ENCODE peak calls at places on chromosome 4, in ten cellular contexts. One of them, this sample, is unnamed.

GRCh38 chr4:82247171-82247570 is 126.6 kb downstream of the HNRNPD start:
- DNase-seq in activated naive CD4-positive, alpha-beta T cell treated with anti-CD3 and anti-CD28 coated beads, Interleukin-2, amount 50 U/mL, for 72 hours: no peak
- DNase-seq in breast epithelium: no peak
- DNase-seq in Calu3: no peak
- DNase-seq in NCI-H2171: no peak
- DNase-seq in GM12865: no peak
- DNase-seq in stimulated activated CD8-positive, alpha-beta memory T cell treated with anti-CD3 and anti-CD28 coated beads, Interleukin-4, amount 100 ng/mL, for 1 hour: no peak
- DNase-seq in GM18507: no peak
- DNase-seq in NCI-H510A: no peak
- DNase-seq in stimulated activated naive CD4-positive, alpha-beta T cell: no peak
- DNase-seq in this sample: no peak

GRCh38 chr4:144575181-144575580 is 70.8 kb upstream of the HHIP start:
- DNase-seq in activated naive CD4-positive, alpha-beta T cell treated with anti-CD3 and anti-CD28 coated beads, Interleukin-2, amount 50 U/mL, for 72 hours: no peak
- DNase-seq in breast epithelium: no peak
- DNase-seq in Calu3: no peak
- DNase-seq in NCI-H2171: peak; percentile 1
- DNase-seq in GM12865: peak; percentile 40
- DNase-seq in stimulated activated CD8-positive, alpha-beta memory T cell treated with anti-CD3 and anti-CD28 coated beads, Interleukin-4, amount 100 ng/mL, for 1 hour: no peak
- DNase-seq in GM18507: no peak
- DNase-seq in NCI-H510A: no peak
- DNase-seq in stimulated activated naive CD4-positive, alpha-beta T cell: no peak
- DNase-seq in this sample: peak; percentile 70

GRCh38 chr4:40251366-40251765 is 54.5 kb downstream of the RHOH start:
- DNase-seq in activated naive CD4-positive, alpha-beta T cell treated with anti-CD3 and anti-CD28 coated beads, Interleukin-2, amount 50 U/mL, for 72 hours: no peak
- DNase-seq in breast epithelium: no peak
- DNase-seq in Calu3: no peak
- DNase-seq in NCI-H2171: no peak
- DNase-seq in GM12865: no peak
- DNase-seq in stimulated activated CD8-positive, alpha-beta memory T cell treated with anti-CD3 and anti-CD28 coated beads, Interleukin-4, amount 100 ng/mL, for 1 hour: no peak
- DNase-seq in GM18507: no peak
- DNase-seq in NCI-H510A: no peak
- DNase-seq in stimulated activated naive CD4-positive, alpha-beta T cell: no peak
- DNase-seq in this sample: no peak

GRCh38 chr4:81781824-81782223 is 310.1 kb upstream of the RASGEF1B start:
- DNase-seq in activated naive CD4-positive, alpha-beta T cell treated with anti-CD3 and anti-CD28 coated beads, Interleukin-2, amount 50 U/mL, for 72 hours: no peak
- DNase-seq in breast epithelium: no peak
- DNase-seq in Calu3: no peak
- DNase-seq in NCI-H2171: no peak
- DNase-seq in GM12865: no peak
- DNase-seq in stimulated activated CD8-positive, alpha-beta memory T cell treated with anti-CD3 and anti-CD28 coated beads, Interleukin-4, amount 100 ng/mL, for 1 hour: no peak
- DNase-seq in GM18507: no peak
- DNase-seq in NCI-H510A: no peak
- DNase-seq in stimulated activated naive CD4-positive, alpha-beta T cell: no peak
- DNase-seq in this sample: no peak

GRCh38 chr4:1345905-1346780 is 865 bp upstream of the UVSSA start:
- DNase-seq in activated naive CD4-positive, alpha-beta T cell treated with anti-CD3 and anti-CD28 coated beads, Interleukin-2, amount 50 U/mL, for 72 hours: peak; percentile 50
- DNase-seq in breast epithelium: peak; percentile 68
- DNase-seq in Calu3: peak; percentile 17
- DNase-seq in NCI-H2171: no peak
- DNase-seq in GM12865: peak; percentile 40
- DNase-seq in stimulated activated CD8-positive, alpha-beta memory T cell treated with anti-CD3 and anti-CD28 coated beads, Interleukin-4, amount 100 ng/mL, for 1 hour: no peak
- DNase-seq in GM18507: no peak
- DNase-seq in NCI-H510A: no peak
- DNase-seq in stimulated activated naive CD4-positive, alpha-beta T cell: peak; percentile 64
- DNase-seq in this sample: peak; percentile 37

GRCh38 chr4:128583753-128584712 is 225.5 kb upstream of the JADE1 start:
- DNase-seq in activated naive CD4-positive, alpha-beta T cell treated with anti-CD3 and anti-CD28 coated beads, Interleukin-2, amount 50 U/mL, for 72 hours: no peak
- DNase-seq in breast epithelium: no peak
- DNase-seq in Calu3: no peak
- DNase-seq in NCI-H2171: no peak
- DNase-seq in GM12865: no peak
- DNase-seq in stimulated activated CD8-positive, alpha-beta memory T cell treated with anti-CD3 and anti-CD28 coated beads, Interleukin-4, amount 100 ng/mL, for 1 hour: no peak
- DNase-seq in GM18507: no peak
- DNase-seq in NCI-H510A: peak; percentile 40
- DNase-seq in stimulated activated naive CD4-positive, alpha-beta T cell: no peak
- DNase-seq in this sample: peak; percentile 47

GRCh38 chr4:42401171-42401570 is 3.9 kb downstream of the SHISA3 start:
- DNase-seq in activated naive CD4-positive, alpha-beta T cell treated with anti-CD3 and anti-CD28 coated beads, Interleukin-2, amount 50 U/mL, for 72 hours: no peak
- DNase-seq in breast epithelium: no peak
- DNase-seq in Calu3: no peak
- DNase-seq in NCI-H2171: peak; percentile 0
- DNase-seq in GM12865: no peak
- DNase-seq in stimulated activated CD8-positive, alpha-beta memory T cell treated with anti-CD3 and anti-CD28 coated beads, Interleukin-4, amount 100 ng/mL, for 1 hour: no peak
- DNase-seq in GM18507: no peak
- DNase-seq in NCI-H510A: no peak
- DNase-seq in stimulated activated naive CD4-positive, alpha-beta T cell: no peak
- DNase-seq in this sample: no peak

GRCh38 chr4:186901850-186902249 is 178.2 kb upstream of the FAT1 start:
- DNase-seq in activated naive CD4-positive, alpha-beta T cell treated with anti-CD3 and anti-CD28 coated beads, Interleukin-2, amount 50 U/mL, for 72 hours: no peak
- DNase-seq in breast epithelium: no peak
- DNase-seq in Calu3: no peak
- DNase-seq in NCI-H2171: no peak
- DNase-seq in GM12865: no peak
- DNase-seq in stimulated activated CD8-positive, alpha-beta memory T cell treated with anti-CD3 and anti-CD28 coated beads, Interleukin-4, amount 100 ng/mL, for 1 hour: no peak
- DNase-seq in GM18507: no peak
- DNase-seq in NCI-H510A: no peak
- DNase-seq in stimulated activated naive CD4-positive, alpha-beta T cell: no peak
- DNase-seq in this sample: no peak

GRCh38 chr4:87949961-87950360 is 25.6 kb upstream of the SPP1 start:
- DNase-seq in activated naive CD4-positive, alpha-beta T cell treated with anti-CD3 and anti-CD28 coated beads, Interleukin-2, amount 50 U/mL, for 72 hours: no peak
- DNase-seq in breast epithelium: no peak
- DNase-seq in Calu3: peak; percentile 40
- DNase-seq in NCI-H2171: no peak
- DNase-seq in GM12865: no peak
- DNase-seq in stimulated activated CD8-positive, alpha-beta memory T cell treated with anti-CD3 and anti-CD28 coated beads, Interleukin-4, amount 100 ng/mL, for 1 hour: no peak
- DNase-seq in GM18507: no peak
- DNase-seq in NCI-H510A: no peak
- DNase-seq in stimulated activated naive CD4-positive, alpha-beta T cell: no peak
- DNase-seq in this sample: no peak

GRCh38 chr4:72951628-72952027 is 117.9 kb downstream of the COX18 start:
- DNase-seq in activated naive CD4-positive, alpha-beta T cell treated with anti-CD3 and anti-CD28 coated beads, Interleukin-2, amount 50 U/mL, for 72 hours: no peak
- DNase-seq in breast epithelium: no peak
- DNase-seq in Calu3: no peak
- DNase-seq in NCI-H2171: no peak
- DNase-seq in GM12865: no peak
- DNase-seq in stimulated activated CD8-positive, alpha-beta memory T cell treated with anti-CD3 and anti-CD28 coated beads, Interleukin-4, amount 100 ng/mL, for 1 hour: no peak
- DNase-seq in GM18507: no peak
- DNase-seq in NCI-H510A: no peak
- DNase-seq in stimulated activated naive CD4-positive, alpha-beta T cell: no peak
- DNase-seq in this sample: no peak

GRCh38 chr4:151443777-151444176 is 34.8 kb downstream of the FHIP1A start:
- DNase-seq in activated naive CD4-positive, alpha-beta T cell treated with anti-CD3 and anti-CD28 coated beads, Interleukin-2, amount 50 U/mL, for 72 hours: no peak
- DNase-seq in breast epithelium: no peak
- DNase-seq in Calu3: no peak
- DNase-seq in NCI-H2171: no peak
- DNase-seq in GM12865: no peak
- DNase-seq in stimulated activated CD8-positive, alpha-beta memory T cell treated with anti-CD3 and anti-CD28 coated beads, Interleukin-4, amount 100 ng/mL, for 1 hour: no peak
- DNase-seq in GM18507: no peak
- DNase-seq in NCI-H510A: no peak
- DNase-seq in stimulated activated naive CD4-positive, alpha-beta T cell: no peak
- DNase-seq in this sample: no peak

GRCh38 chr4:168574581-168575295 is 77.9 kb downstream of the PALLD start:
- DNase-seq in activated naive CD4-positive, alpha-beta T cell treated with anti-CD3 and anti-CD28 coated beads, Interleukin-2, amount 50 U/mL, for 72 hours: no peak
- DNase-seq in breast epithelium: no peak
- DNase-seq in Calu3: no peak
- DNase-seq in NCI-H2171: no peak
- DNase-seq in GM12865: no peak
- DNase-seq in stimulated activated CD8-positive, alpha-beta memory T cell treated with anti-CD3 and anti-CD28 coated beads, Interleukin-4, amount 100 ng/mL, for 1 hour: no peak
- DNase-seq in GM18507: no peak
- DNase-seq in NCI-H510A: no peak
- DNase-seq in stimulated activated naive CD4-positive, alpha-beta T cell: no peak
- DNase-seq in this sample: no peak

GRCh38 chr4:69458184-69458826 is 37.4 kb downstream of the UGT2B4 start:
- DNase-seq in activated naive CD4-positive, alpha-beta T cell treated with anti-CD3 and anti-CD28 coated beads, Interleukin-2, amount 50 U/mL, for 72 hours: no peak
- DNase-seq in breast epithelium: no peak
- DNase-seq in Calu3: no peak
- DNase-seq in NCI-H2171: no peak
- DNase-seq in GM12865: no peak
- DNase-seq in stimulated activated CD8-positive, alpha-beta memory T cell treated with anti-CD3 and anti-CD28 coated beads, Interleukin-4, amount 100 ng/mL, for 1 hour: no peak
- DNase-seq in GM18507: no peak
- DNase-seq in NCI-H510A: no peak
- DNase-seq in stimulated activated naive CD4-positive, alpha-beta T cell: no peak
- DNase-seq in this sample: no peak

GRCh38 chr4:121656269-121656641 is 40.5 kb downstream of the ANXA5 start:
- DNase-seq in activated naive CD4-positive, alpha-beta T cell treated with anti-CD3 and anti-CD28 coated beads, Interleukin-2, amount 50 U/mL, for 72 hours: peak; percentile 28
- DNase-seq in breast epithelium: no peak
- DNase-seq in Calu3: peak; percentile 32
- DNase-seq in NCI-H2171: no peak
- DNase-seq in GM12865: peak; percentile 79
- DNase-seq in stimulated activated CD8-positive, alpha-beta memory T cell treated with anti-CD3 and anti-CD28 coated beads, Interleukin-4, amount 100 ng/mL, for 1 hour: no peak
- DNase-seq in GM18507: no peak
- DNase-seq in NCI-H510A: peak; percentile 7
- DNase-seq in stimulated activated naive CD4-positive, alpha-beta T cell: no peak
- DNase-seq in this sample: peak; percentile 85

GRCh38 chr4:118308306-118309030 is 44.3 kb downstream of the PRSS12 start:
- DNase-seq in activated naive CD4-positive, alpha-beta T cell treated with anti-CD3 and anti-CD28 coated beads, Interleukin-2, amount 50 U/mL, for 72 hours: no peak
- DNase-seq in breast epithelium: no peak
- DNase-seq in Calu3: no peak
- DNase-seq in NCI-H2171: no peak
- DNase-seq in GM12865: no peak
- DNase-seq in stimulated activated CD8-positive, alpha-beta memory T cell treated with anti-CD3 and anti-CD28 coated beads, Interleukin-4, amount 100 ng/mL, for 1 hour: no peak
- DNase-seq in GM18507: no peak
- DNase-seq in NCI-H510A: no peak
- DNase-seq in stimulated activated naive CD4-positive, alpha-beta T cell: no peak
- DNase-seq in this sample: no peak

This sample was measured in fibroblast of gingiva.